ENCODE peak calls at places on chromosomes 1 and 21, in nine cellular contexts. G is Peyer's patch; R is neural progenitor cell; P is adipocyte; V is EL; E is iPS-NIHi11; A is activated CD4-positive, alpha-beta memory T cell treated with anti-CD3 and anti-CD28 coated beads, Interleukin-2, amount 10 ng/mL, durations not matched to agents 7 days and 5 days; T is GM10248; I is stimulated activated CD8-positive, alpha-beta memory T cell treated with anti-CD3 and anti-CD28 coated beads, Interleukin-15, amount 100 ng/mL, for 1 hour. W is an unnamed sample.

GRCh38 chr1:9680091-9680490 is 28.6 kb downstream of the PIK3CD start:
- DNase-seq in P (no peak), T (no peak), G (no peak), R (no peak), A (no peak), V (no peak), E (no peak), I (no peak), W (no peak)

GRCh38 chr1:209619696-209620483 is 32.3 kb downstream of the LAMB3 start:
- DNase-seq in T (no peak), R (no peak), A (no peak), I (no peak), E (no peak), P (no peak), G (no peak), V (no peak), W (no peak)

GRCh38 chr21:45519182-45519581 is 23.1 kb downstream of the SLC19A1 start:
- DNase-seq in R (no peak), G (no peak), A (no peak), P (no peak), T (no peak), I (no peak), E (no peak), V (no peak), W (no peak)

GRCh38 chr1:157170677-157171515 is 32.7 kb upstream of the ETV3 start:
- DNase-seq in I (peak), T (no peak), V (peak), P (peak), E (peak), A (peak), G (peak), R (peak), W (peak)

GRCh38 chr1:93613895-93614294 is 67.7 kb downstream of the BCAR3 start:
- DNase-seq in R (peak), P (peak), G (no peak), A (no peak), T (no peak), I (no peak), V (no peak), E (no peak), W (no peak)

GRCh38 chr1:245258271-245258920 is 103.6 kb downstream of the KIF26B start:
- DNase-seq in T (no peak), P (peak), G (no peak), R (no peak), E (no peak), A (no peak), I (no peak), V (no peak), W (no peak)

GRCh38 chr21:33259428-33259827 is 6.7 kb upstream of the IL10RB start:
- DNase-seq in I (no peak), T (no peak), R (no peak), P (peak), V (peak), E (no peak), A (no peak), G (no peak), W (no peak)

GRCh38 chr1:204670152-204670927 is 15.2 kb downstream of the LRRN2 start:
- DNase-seq in E (no peak), I (no peak), P (peak), V (peak), G (no peak), T (no peak), A (no peak), R (no peak), W (no peak)

GRCh38 chr1:173295391-173295790 is 88.3 kb upstream of the TNFSF4 start:
- DNase-seq in G (no peak), A (no peak), E (no peak), V (no peak), R (no peak), I (no peak), P (peak), T (no peak), W (no peak)

GRCh38 chr1:208137144-208137682 is 107.0 kb downstream of the PLXNA2 start:
- DNase-seq in A (no peak), R (no peak), T (no peak), I (no peak), G (no peak), P (no peak), V (peak), E (no peak), W (no peak)

GRCh38 chr1:234610061-234610581 is at the start of gene IRF2BP2:
- DNase-seq in T (peak), V (peak), E (peak), P (peak), I (peak), R (peak), G (peak), A (peak), W (peak)

GRCh38 chr21:17343055-17343454 is 169.8 kb upstream of the CXADR start:
- DNase-seq in P (peak), G (no peak), T (no peak), A (no peak), V (peak), R (peak), I (no peak), E (peak), W (no peak)

GRCh38 chr1:17502326-17502778 is 37.1 kb upstream of the ARHGEF10L start:
- DNase-seq in G (peak), V (peak), E (peak), T (peak), P (peak), A (peak), R (peak), I (peak), W (peak)

GRCh38 chr21:43639470-43640178 is 19.7 kb downstream of the HSF2BP start:
- DNase-seq in P (peak), E (no peak), R (no peak), I (no peak), T (no peak), A (no peak), V (peak), G (no peak), W (no peak)

GRCh38 chr1:33256701-33257387 is 552 bp downstream of the ZNF362 start:
- DNase-seq in V (peak), P (peak), E (no peak), T (peak), G (peak), R (peak), A (peak), I (peak), W (peak)

GRCh38 chr21:34724131-34724856 is 55.5 kb downstream of the CLIC6 start:
- DNase-seq in V (no peak), I (no peak), A (no peak), G (no peak), R (no peak), E (no peak), T (no peak), P (no peak), W (no peak)

GRCh38 chr1:237041795-237042466 is at the start of gene RYR2:
- DNase-seq in A (no peak), P (no peak), I (no peak), T (peak), G (no peak), V (no peak), E (peak), R (peak), W (no peak)

GRCh38 chr21:14900058-14900457 is 164.7 kb downstream of the NRIP1 start:
- DNase-seq in V (peak), T (no peak), E (no peak), P (no peak), I (no peak), A (no peak), G (no peak), R (no peak), W (no peak)

GRCh38 chr1:228939881-228940392 is 204.7 kb downstream of the RHOU start:
- DNase-seq in V (no peak), G (no peak), R (no peak), A (no peak), E (no peak), T (no peak), P (no peak), I (no peak), W (no peak)

GRCh38 chr1:113804421-113805255 is 7.6 kb downstream of the RSBN1 start:
- DNase-seq in V (peak), A (no peak), R (no peak), E (no peak), P (peak), I (no peak), G (no peak), T (no peak), W (no peak)

GRCh38 chr21:37658121-37658993 is 257.9 kb downstream of the KCNJ6 start:
- DNase-seq in T (no peak), E (no peak), P (no peak), G (no peak), V (no peak), I (no peak), R (no peak), A (no peak), W (no peak)

GRCh38 chr1:5954964-5955363 is 37.3 kb downstream of the NPHP4 start:
- DNase-seq in A (no peak), I (no peak), P (no peak), V (no peak), R (no peak), G (no peak), T (no peak), E (no peak), W (no peak)

GRCh38 chr21:14686466-14687276 is 140.6 kb upstream of the SAMSN1 start:
- DNase-seq in R (no peak), E (no peak), I (no peak), P (no peak), V (no peak), T (peak), G (peak), A (no peak), W (no peak)

GRCh38 chr1:110056776-110057175 is 13.7 kb downstream of the ALX3 start:
- DNase-seq in I (no peak), P (peak), A (no peak), V (peak), E (no peak), G (no peak), T (no peak), R (no peak), W (no peak)

GRCh38 chr1:43934279-43934985 is 831 bp downstream of the ARTN start:
- DNase-seq in P (peak), I (peak), G (peak), E (peak), V (peak), R (peak), T (peak), A (peak), W (peak)

GRCh38 chr1:154178856-154179811 is 12.8 kb downstream of the TPM3 start:
- DNase-seq in G (no peak), T (no peak), A (no peak), P (no peak), R (peak), V (no peak), I (no peak), E (no peak), W (no peak)

GRCh38 chr1:230842801-230843200 is 25.5 kb downstream of the C1orf198 start:
- DNase-seq in V (no peak), A (no peak), R (no peak), E (no peak), I (no peak), G (no peak), P (no peak), T (no peak), W (no peak)

GRCh38 chr1:37076168-37076567 is 41.9 kb upstream of the GRIK3 start:
- DNase-seq in P (no peak), I (no peak), E (no peak), R (no peak), A (no peak), T (no peak), V (no peak), G (no peak), W (no peak)

GRCh38 chr1:215539803-215540575 is 27.1 kb upstream of the KCTD3 start:
- DNase-seq in G (no peak), E (no peak), P (peak), A (no peak), I (no peak), T (no peak), R (no peak), V (peak), W (no peak)

GRCh38 chr1:26066857-26067256 is 573 bp downstream of the TRIM63 start:
- DNase-seq in P (no peak), I (no peak), V (no peak), A (no peak), E (peak), T (no peak), G (no peak), R (no peak), W (no peak)

W was measured in lower lobe of right lung.